ENCODE peak calls at places on chromosomes 4 and X, in seven cellular contexts. E is HepG2, N is HCT116, U is GM12878, T is K562, B is H1, D is SK-N-SH. X is an unnamed sample.

GRCh38 chrX:53320543-53321215 is 39.3 kb upstream of the IQSEC2 start:
- DNase-seq in N (no peak), D (peak; percentile 58), B (no peak), U (no peak), E (no peak), T (peak; percentile 19), X (peak; percentile 46)

GRCh38 chr4:82287720-82288119 is 86.1 kb downstream of the HNRNPD start:
- DNase-seq in B (no peak), E (no peak), U (no peak), T (no peak), D (no peak), N (no peak), X (no peak)

GRCh38 chr4:152128356-152128755 is 367.5 kb upstream of the GATB start:
- DNase-seq in D (no peak), E (no peak), U (no peak), B (no peak), T (no peak), N (no peak), X (no peak)

GRCh38 chr4:85722806-85723205 is 247.9 kb downstream of the ARHGAP24 start:
- DNase-seq in E (no peak), B (no peak), U (no peak), T (no peak), D (no peak), N (no peak), X (no peak)

GRCh38 chr4:2837110-2837903 is 6.3 kb upstream of the ADD1 start:
- DNase-seq in E (no peak), U (no peak), D (peak; percentile 25), T (no peak), B (no peak), N (no peak), X (no peak)

GRCh38 chr4:173246719-173247118 is 78.1 kb downstream of the GALNT7 start:
- DNase-seq in T (no peak), E (no peak), D (no peak), N (no peak), U (no peak), B (no peak), X (no peak)

GRCh38 chr4:18106620-18107019 is 85.1 kb upstream of the LCORL start:
- DNase-seq in T (peak; percentile 14), B (no peak), D (no peak), E (no peak), N (no peak), U (no peak), X (no peak)

GRCh38 chrX:124023838-124024238 is 62.3 kb downstream of the STAG2 start:
- DNase-seq in N (no peak), D (no peak), B (no peak), U (no peak), T (no peak), E (no peak), X (no peak)

GRCh38 chrX:111467896-111468295 is 43.5 kb upstream of the SERTM2 start:
- DNase-seq in N (no peak), T (no peak), U (no peak), E (no peak), D (no peak), B (no peak), X (no peak)

GRCh38 chrX:150655713-150656266 is 37.4 kb upstream of the MTMR1 start:
- DNase-seq in U (no peak), T (no peak), E (no peak), B (no peak), D (no peak), N (no peak), X (no peak)

GRCh38 chrX:37371578-37371981 is 22.4 kb downstream of the PRRG1 start:
- DNase-seq in N (no peak), U (no peak), B (no peak), D (no peak), T (no peak), E (no peak), X (no peak)

GRCh38 chr4:37454263-37454800 is 209.8 kb downstream of the NWD2 start:
- DNase-seq in T (no peak), U (no peak), N (no peak), E (no peak), B (no peak), D (no peak), X (peak; percentile 84)

GRCh38 chr4:161827013-161827412 is 336.8 kb downstream of the FSTL5 start:
- DNase-seq in E (no peak), D (no peak), B (no peak), N (no peak), U (no peak), T (no peak), X (no peak)

GRCh38 chr4:1512738-1513660 is 106.8 kb upstream of the NKX1-1 start:
- DNase-seq in D (peak; percentile 87), B (no peak), T (peak; percentile 84), N (peak; percentile 15), E (peak; percentile 16), U (no peak), X (no peak)

GRCh38 chrX:107396235-107396634 is 53.2 kb upstream of the FRMPD3 start:
- DNase-seq in D (no peak), E (no peak), B (no peak), N (no peak), T (no peak), U (no peak), X (peak; percentile 0)

GRCh38 chrX:43805579-43805978 is 76.7 kb downstream of the MAOB start:
- DNase-seq in B (no peak), N (no peak), E (no peak), D (no peak), T (no peak), U (no peak), X (no peak)

GRCh38 chr4:44760142-44760898 is 34.0 kb upstream of the GNPDA2 start:
- DNase-seq in B (no peak), D (peak; percentile 15), N (peak; percentile 19), T (peak; percentile 34), U (no peak), E (peak; percentile 7), X (peak; percentile 56)

GRCh38 chrX:40854242-40854641 is 118.9 kb upstream of the MED14 start:
- DNase-seq in T (no peak), N (no peak), B (no peak), D (no peak), E (no peak), U (no peak), X (no peak)

GRCh38 chr4:15420642-15421041 is 7.2 kb upstream of the C1QTNF7 start:
- DNase-seq in B (no peak), D (no peak), U (no peak), T (no peak), E (no peak), N (no peak), X (no peak)

GRCh38 chr4:17489721-17490120 is 22.2 kb downstream of the QDPR start:
- DNase-seq in D (peak; percentile 28), T (no peak), U (no peak), B (no peak), N (no peak), E (no peak), X (no peak)

GRCh38 chrX:11750051-11750450 is 8.0 kb upstream of the MSL3 start:
- DNase-seq in U (no peak), E (no peak), D (no peak), T (no peak), B (no peak), N (no peak), X (peak; percentile 88)

GRCh38 chrX:19673334-19674040 is 158.2 kb upstream of the MAP3K15 start:
- DNase-seq in N (peak; percentile 82), U (no peak), T (no peak), D (no peak), E (peak; percentile 31), B (no peak), X (no peak)

GRCh38 chr4:43567644-43568043 is 675.1 kb downstream of the GRXCR1 start:
- DNase-seq in N (no peak), U (no peak), E (no peak), B (no peak), T (no peak), D (no peak), X (no peak)

DNA sequence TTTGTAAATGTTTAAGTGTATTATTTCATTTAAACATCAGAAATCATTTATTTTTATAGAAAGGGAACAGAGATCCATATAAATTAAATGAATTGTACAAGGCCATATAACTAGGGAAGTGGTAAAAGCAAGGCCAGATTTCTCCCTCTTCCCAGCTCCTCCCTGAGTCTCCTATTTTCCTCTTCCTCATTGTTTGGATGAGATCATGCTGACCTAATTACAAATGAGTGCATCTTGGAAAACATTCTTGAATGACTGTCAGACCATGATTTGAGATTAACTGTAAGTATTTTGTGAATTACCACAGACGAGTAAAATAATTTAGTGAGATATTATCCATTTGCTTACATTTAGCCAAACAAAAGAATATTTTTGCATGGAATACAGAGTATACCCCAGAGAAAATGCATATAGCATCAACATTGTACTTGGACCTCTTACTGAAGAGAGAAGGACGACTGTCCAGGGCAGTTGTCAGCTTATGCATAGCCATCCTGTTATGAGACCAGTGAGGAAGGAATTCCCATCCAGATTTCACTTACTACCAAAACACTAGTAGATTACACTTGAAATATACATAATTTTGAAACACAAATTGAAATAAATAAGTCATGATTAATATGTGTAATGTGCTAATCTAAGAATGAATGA is 47.3 kb downstream of the SLAIN2 start:
- DNase-seq in U (no peak), T (no peak), N (no peak), D (no peak), E (no peak), B (no peak), X (no peak)
- TF ChIP-seq JUND in U (no peak), T (no peak), N (no peak), D (no peak), E (no peak), B (no peak), X (no peak)

GRCh38 chr4:125045311-125045710 is 269.4 kb upstream of the FAT4 start:
- DNase-seq in N (no peak), E (no peak), D (no peak), B (no peak), T (no peak), U (no peak), X (no peak)
- TF ChIP-seq JUND in N (no peak), E (no peak), D (no peak), B (no peak), T (no peak), U (no peak), X (no peak)

GRCh38 chr4:55080174-55080865 is 45.1 kb downstream of the KDR start:
- DNase-seq in D (no peak), T (no peak), U (no peak), B (no peak), E (no peak), N (no peak), X (no peak)

GRCh38 chr4:55075823-55076418 is 49.5 kb downstream of the KDR start:
- DNase-seq in N (no peak), B (no peak), E (no peak), T (no peak), U (no peak), D (no peak), X (no peak)

GRCh38 chr4:55079451-55080173 is 45.8 kb downstream of the KDR start:
- DNase-seq in B (no peak), N (no peak), E (no peak), T (no peak), D (no peak), U (no peak), X (no peak)

GRCh38 chr4:55077577-55077976 is 47.8 kb downstream of the KDR start:
- DNase-seq in B (no peak), D (no peak), E (no peak), U (no peak), T (no peak), N (no peak), X (no peak)

GRCh38 chr4:55078987-55079386 is 46.4 kb downstream of the KDR start:
- DNase-seq in T (no peak), B (no peak), N (no peak), D (no peak), E (no peak), U (no peak), X (no peak)
- TF ChIP-seq JUND in T (no peak), B (no peak), N (no peak), D (no peak), E (no peak), U (no peak), X (no peak)

GRCh38 chr4:142265536-142265935 is 580.6 kb downstream of the INPP4B start:
- DNase-seq in T (no peak), B (no peak), E (no peak), N (peak; percentile 21), U (no peak), D (no peak), X (no peak)
- TF ChIP-seq JUND in T (no peak), B (no peak), E (no peak), N (peak; percentile 79), U (no peak), D (peak; percentile 57), X (no peak)